ENCODE peak calls at places on chromosome 1, in eight cellular contexts. One of them, this sample, is unnamed.

GRCh38 chr1:27539901-27540861 is 50.2 kb upstream of the WASF2 start:
- DNase-seq in T1000: peak
- DNase-seq in HFF-Myc: no peak
- DNase-seq in mucosa of gallbladder: no peak
- DNase-seq in GOT3: peak
- DNase-seq in CD8-positive, alpha-beta T cell: no peak
- DNase-seq in EL: peak
- DNase-seq in stimulated activated CD4-positive, alpha-beta T cell treated with anti-CD3 and anti-CD28 coated beads, Interleukin-12 subunit alpha, Interleukin-12 subunit beta, amount 100 ng/mL, for 4 hours: no peak
- DNase-seq in this sample: peak

GRCh38 chr1:203593723-203594122 is 32.9 kb upstream of the ATP2B4 start:
- DNase-seq in T1000: peak
- DNase-seq in HFF-Myc: no peak
- DNase-seq in mucosa of gallbladder: no peak
- DNase-seq in GOT3: no peak
- DNase-seq in CD8-positive, alpha-beta T cell: peak
- DNase-seq in EL: peak
- DNase-seq in stimulated activated CD4-positive, alpha-beta T cell treated with anti-CD3 and anti-CD28 coated beads, Interleukin-12 subunit alpha, Interleukin-12 subunit beta, amount 100 ng/mL, for 4 hours: peak
- DNase-seq in this sample: peak

GRCh38 chr1:102593276-102593675 is 515.0 kb downstream of the COL11A1 start:
- DNase-seq in T1000: no peak
- DNase-seq in HFF-Myc: no peak
- DNase-seq in mucosa of gallbladder: no peak
- DNase-seq in GOT3: no peak
- DNase-seq in CD8-positive, alpha-beta T cell: no peak
- DNase-seq in EL: peak
- DNase-seq in stimulated activated CD4-positive, alpha-beta T cell treated with anti-CD3 and anti-CD28 coated beads, Interleukin-12 subunit alpha, Interleukin-12 subunit beta, amount 100 ng/mL, for 4 hours: no peak
- DNase-seq in this sample: no peak

GRCh38 chr1:84247425-84248220 is 53.9 kb upstream of the SAMD13 start:
- DNase-seq in T1000: peak
- DNase-seq in HFF-Myc: no peak
- DNase-seq in mucosa of gallbladder: no peak
- DNase-seq in GOT3: no peak
- DNase-seq in CD8-positive, alpha-beta T cell: no peak
- DNase-seq in EL: peak
- DNase-seq in stimulated activated CD4-positive, alpha-beta T cell treated with anti-CD3 and anti-CD28 coated beads, Interleukin-12 subunit alpha, Interleukin-12 subunit beta, amount 100 ng/mL, for 4 hours: no peak
- DNase-seq in this sample: peak

GRCh38 chr1:2179283-2180013 is 15.1 kb downstream of the FAAP20 start:
- DNase-seq in T1000: peak
- DNase-seq in HFF-Myc: no peak
- DNase-seq in mucosa of gallbladder: no peak
- DNase-seq in GOT3: no peak
- DNase-seq in CD8-positive, alpha-beta T cell: no peak
- DNase-seq in EL: no peak
- DNase-seq in stimulated activated CD4-positive, alpha-beta T cell treated with anti-CD3 and anti-CD28 coated beads, Interleukin-12 subunit alpha, Interleukin-12 subunit beta, amount 100 ng/mL, for 4 hours: no peak
- DNase-seq in this sample: no peak

GRCh38 chr1:67059331-67059730 is 5.4 kb upstream of the SLC35D1 start:
- DNase-seq in T1000: no peak
- DNase-seq in HFF-Myc: no peak
- DNase-seq in mucosa of gallbladder: no peak
- DNase-seq in GOT3: no peak
- DNase-seq in CD8-positive, alpha-beta T cell: no peak
- DNase-seq in EL: peak
- DNase-seq in stimulated activated CD4-positive, alpha-beta T cell treated with anti-CD3 and anti-CD28 coated beads, Interleukin-12 subunit alpha, Interleukin-12 subunit beta, amount 100 ng/mL, for 4 hours: no peak
- DNase-seq in this sample: no peak

GRCh38 chr1:44826375-44827196 is 16.5 kb downstream of the PTCH2 start:
- DNase-seq in T1000: no peak
- DNase-seq in HFF-Myc: no peak
- DNase-seq in mucosa of gallbladder: peak
- DNase-seq in GOT3: no peak
- DNase-seq in CD8-positive, alpha-beta T cell: no peak
- DNase-seq in EL: no peak
- DNase-seq in stimulated activated CD4-positive, alpha-beta T cell treated with anti-CD3 and anti-CD28 coated beads, Interleukin-12 subunit alpha, Interleukin-12 subunit beta, amount 100 ng/mL, for 4 hours: no peak
- DNase-seq in this sample: no peak

GRCh38 chr1:39895096-39895495 is 6.6 kb downstream of the MYCL start:
- DNase-seq in T1000: no peak
- DNase-seq in HFF-Myc: no peak
- DNase-seq in mucosa of gallbladder: no peak
- DNase-seq in GOT3: no peak
- DNase-seq in CD8-positive, alpha-beta T cell: no peak
- DNase-seq in EL: no peak
- DNase-seq in stimulated activated CD4-positive, alpha-beta T cell treated with anti-CD3 and anti-CD28 coated beads, Interleukin-12 subunit alpha, Interleukin-12 subunit beta, amount 100 ng/mL, for 4 hours: no peak
- DNase-seq in this sample: no peak

GRCh38 chr1:231986631-231987291 is 360.2 kb downstream of the DISC1 start:
- DNase-seq in T1000: no peak
- DNase-seq in HFF-Myc: no peak
- DNase-seq in mucosa of gallbladder: peak
- DNase-seq in GOT3: no peak
- DNase-seq in CD8-positive, alpha-beta T cell: no peak
- DNase-seq in EL: no peak
- DNase-seq in stimulated activated CD4-positive, alpha-beta T cell treated with anti-CD3 and anti-CD28 coated beads, Interleukin-12 subunit alpha, Interleukin-12 subunit beta, amount 100 ng/mL, for 4 hours: no peak
- DNase-seq in this sample: no peak

GRCh38 chr1:147670319-147671003 is at the start of gene ACP6:
- DNase-seq in T1000: peak
- DNase-seq in HFF-Myc: peak
- DNase-seq in mucosa of gallbladder: peak
- DNase-seq in GOT3: peak
- DNase-seq in CD8-positive, alpha-beta T cell: peak
- DNase-seq in EL: peak
- DNase-seq in stimulated activated CD4-positive, alpha-beta T cell treated with anti-CD3 and anti-CD28 coated beads, Interleukin-12 subunit alpha, Interleukin-12 subunit beta, amount 100 ng/mL, for 4 hours: peak
- DNase-seq in this sample: peak

GRCh38 chr1:14626869-14627607 is 28.6 kb downstream of the KAZN start:
- DNase-seq in T1000: no peak
- DNase-seq in HFF-Myc: no peak
- DNase-seq in mucosa of gallbladder: peak
- DNase-seq in GOT3: no peak
- DNase-seq in CD8-positive, alpha-beta T cell: no peak
- DNase-seq in EL: no peak
- DNase-seq in stimulated activated CD4-positive, alpha-beta T cell treated with anti-CD3 and anti-CD28 coated beads, Interleukin-12 subunit alpha, Interleukin-12 subunit beta, amount 100 ng/mL, for 4 hours: no peak
- DNase-seq in this sample: no peak

GRCh38 chr1:219120625-219121544 is 52.8 kb upstream of the LYPLAL1 start:
- DNase-seq in T1000: no peak
- DNase-seq in HFF-Myc: peak
- DNase-seq in mucosa of gallbladder: no peak
- DNase-seq in GOT3: no peak
- DNase-seq in CD8-positive, alpha-beta T cell: no peak
- DNase-seq in EL: peak
- DNase-seq in stimulated activated CD4-positive, alpha-beta T cell treated with anti-CD3 and anti-CD28 coated beads, Interleukin-12 subunit alpha, Interleukin-12 subunit beta, amount 100 ng/mL, for 4 hours: no peak
- DNase-seq in this sample: no peak

GRCh38 chr1:25534389-25534788 is 9.0 kb upstream of the LDLRAP1 start:
- DNase-seq in T1000: no peak
- DNase-seq in HFF-Myc: no peak
- DNase-seq in mucosa of gallbladder: no peak
- DNase-seq in GOT3: no peak
- DNase-seq in CD8-positive, alpha-beta T cell: no peak
- DNase-seq in EL: no peak
- DNase-seq in stimulated activated CD4-positive, alpha-beta T cell treated with anti-CD3 and anti-CD28 coated beads, Interleukin-12 subunit alpha, Interleukin-12 subunit beta, amount 100 ng/mL, for 4 hours: no peak
- DNase-seq in this sample: no peak

GRCh38 chr1:59697138-59697811 is 117.5 kb upstream of the HOOK1 start:
- DNase-seq in T1000: no peak
- DNase-seq in HFF-Myc: no peak
- DNase-seq in mucosa of gallbladder: no peak
- DNase-seq in GOT3: no peak
- DNase-seq in CD8-positive, alpha-beta T cell: peak
- DNase-seq in EL: no peak
- DNase-seq in stimulated activated CD4-positive, alpha-beta T cell treated with anti-CD3 and anti-CD28 coated beads, Interleukin-12 subunit alpha, Interleukin-12 subunit beta, amount 100 ng/mL, for 4 hours: no peak
- DNase-seq in this sample: no peak

GRCh38 chr1:156586323-156586722 is 5.3 kb upstream of the NAXE start:
- DNase-seq in T1000: no peak
- DNase-seq in HFF-Myc: no peak
- DNase-seq in mucosa of gallbladder: no peak
- DNase-seq in GOT3: no peak
- DNase-seq in CD8-positive, alpha-beta T cell: no peak
- DNase-seq in EL: no peak
- DNase-seq in stimulated activated CD4-positive, alpha-beta T cell treated with anti-CD3 and anti-CD28 coated beads, Interleukin-12 subunit alpha, Interleukin-12 subunit beta, amount 100 ng/mL, for 4 hours: no peak
- DNase-seq in this sample: no peak

GRCh38 chr1:240883490-240883889 is 271.5 kb upstream of the GREM2 start:
- DNase-seq in T1000: no peak
- DNase-seq in HFF-Myc: no peak
- DNase-seq in mucosa of gallbladder: no peak
- DNase-seq in GOT3: no peak
- DNase-seq in CD8-positive, alpha-beta T cell: no peak
- DNase-seq in EL: no peak
- DNase-seq in stimulated activated CD4-positive, alpha-beta T cell treated with anti-CD3 and anti-CD28 coated beads, Interleukin-12 subunit alpha, Interleukin-12 subunit beta, amount 100 ng/mL, for 4 hours: no peak
- DNase-seq in this sample: no peak